ENCODE peak calls at places on chromosomes 2 and 18, in nine cellular contexts. A, J, W, Z, N, K, D, Y and F are unnamed samples.

GRCh38 chr2:47414682-47415458 is 11.9 kb downstream of the MSH2 start:
- DNase-seq in Y (no peak), K (no peak), N (no peak), J (no peak), Z (no peak), W (no peak), D (no peak), A (no peak), F (no peak)

GRCh38 chr2:229202646-229203045 is 68.4 kb downstream of the PID1 start:
- DNase-seq in Z (no peak), W (no peak), N (no peak), D (no peak), Y (no peak), J (no peak), K (no peak), A (no peak), F (no peak)

GRCh38 chr18:79570266-79571201 is 109.1 kb upstream of the CTDP1 start:
- DNase-seq in W (peak), J (peak), N (no peak), Y (no peak), A (peak), Z (no peak), K (no peak), D (no peak), F (no peak)

GRCh38 chr18:63067939-63068338 is 251.6 kb downstream of the BCL2 start:
- DNase-seq in Z (no peak), K (no peak), D (no peak), W (no peak), Y (no peak), A (no peak), J (no peak), N (no peak), F (no peak)

GRCh38 chr18:7116001-7116831 is 1.4 kb downstream of the LAMA1 start:
- DNase-seq in A (peak), Y (no peak), K (no peak), D (no peak), W (no peak), Z (peak), J (peak), N (no peak), F (no peak)

GRCh38 chr2:174331731-174332606 is 2.8 kb upstream of the SP9 start:
- DNase-seq in N (no peak), Z (peak), A (no peak), Y (no peak), W (no peak), D (no peak), J (peak), K (no peak), F (no peak)

GRCh38 chr18:24341361-24341760 is 56.3 kb downstream of the OSBPL1A start:
- DNase-seq in W (no peak), Y (no peak), N (no peak), D (no peak), A (no peak), J (no peak), Z (no peak), K (no peak), F (no peak)

GRCh38 chr18:45549296-45549695 is 66.0 kb upstream of the SLC14A2 start:
- DNase-seq in N (no peak), D (no peak), Y (no peak), W (no peak), K (no peak), Z (no peak), A (no peak), J (no peak), F (no peak)

GRCh38 chr2:226217191-226217590 is 582.4 kb downstream of the IRS1 start:
- DNase-seq in N (no peak), A (no peak), K (no peak), D (no peak), Z (no peak), W (no peak), Y (no peak), J (no peak), F (no peak)

GRCh38 chr2:118844261-118845004 is 3.0 kb downstream of the EN1 start:
- DNase-seq in Z (no peak), J (peak), K (no peak), D (peak), W (no peak), Y (no peak), A (peak), N (no peak), F (no peak)

GRCh38 chr2:200809506-200810251 is 2.0 kb upstream of the BZW1 start:
- DNase-seq in A (peak), D (no peak), K (no peak), W (no peak), Z (no peak), N (no peak), J (no peak), Y (no peak), F (no peak)

GRCh38 chr18:11310476-11311086 is 161.2 kb upstream of the PIEZO2 start:
- DNase-seq in J (peak), A (peak), Y (no peak), N (no peak), W (no peak), K (no peak), D (no peak), Z (peak), F (no peak)

GRCh38 chr2:44652701-44653100 is 288.8 kb upstream of the SIX3 start:
- DNase-seq in D (no peak), N (no peak), K (peak), W (no peak), A (no peak), Y (no peak), J (no peak), Z (no peak), F (no peak)

GRCh38 chr18:46039967-46040746 is 31.9 kb downstream of the PSTPIP2 start:
- DNase-seq in W (no peak), K (no peak), A (no peak), D (no peak), J (no peak), Z (no peak), Y (no peak), N (no peak), F (no peak)

GRCh38 chr2:206642075-206643025 is at the start of gene FAM237A:
- DNase-seq in K (peak), J (peak), A (peak), Z (peak), D (no peak), Y (peak), N (peak), W (peak), F (no peak)

GRCh38 chr2:101753207-101753616 is 55.7 kb downstream of the MAP4K4 start:
- DNase-seq in Y (no peak), W (no peak), D (no peak), A (peak), J (no peak), K (no peak), N (no peak), Z (no peak), F (no peak)

GRCh38 chr2:69717902-69718301 is 24.0 kb upstream of the ANXA4 start:
- DNase-seq in K (no peak), A (no peak), Y (no peak), Z (no peak), W (no peak), N (no peak), J (peak), D (no peak), F (no peak)

GRCh38 chr2:1594281-1595171 is 149.8 kb downstream of the PXDN start:
- DNase-seq in W (no peak), J (peak), Z (no peak), D (no peak), Y (no peak), K (no peak), N (no peak), A (no peak), F (no peak)

GRCh38 chr2:46122971-46123365 is 174.2 kb upstream of the EPAS1 start:
- DNase-seq in K (no peak), W (no peak), Z (no peak), J (no peak), D (no peak), A (no peak), Y (no peak), N (no peak), F (no peak)

GRCh38 chr2:7994397-7994951 is 687.4 kb upstream of the ID2 start:
- DNase-seq in D (no peak), K (no peak), Y (peak), J (no peak), N (peak), W (no peak), Z (no peak), A (no peak), F (no peak)